ENCODE peak calls at places on chromosomes 2 and 18, in ten cellular contexts. A, Y, J, G, U, R, B, K, L and C are unnamed samples.

GRCh38 chr2:45391866-45392265 is 219.2 kb downstream of the SRBD1 start:
- DNase-seq in A (no peak), Y (no peak), J (peak; percentile 41), G (no peak), U (no peak), R (no peak), B (no peak), K (no peak), L (no peak), C (no peak)

GRCh38 chr2:148540022-148540421 is 104.5 kb upstream of the EPC2 start:
- DNase-seq in A (no peak), Y (no peak), J (no peak), G (no peak), U (no peak), R (no peak), B (no peak), K (no peak), L (no peak), C (no peak)

GRCh38 chr2:101725515-101726192 is 28.1 kb downstream of the MAP4K4 start:
- DNase-seq in A (peak; percentile 41), Y (no peak), J (peak; percentile 47), G (no peak), U (no peak), R (no peak), B (no peak), K (no peak), L (no peak), C (no peak)

GRCh38 chr2:145649061-145649460 is 1129.1 kb upstream of the ZEB2 start:
- DNase-seq in A (no peak), Y (no peak), J (no peak), G (no peak), U (no peak), R (no peak), B (no peak), K (no peak), L (no peak), C (no peak)

GRCh38 chr2:218229239-218229638 is 12.2 kb downstream of the ARPC2 start:
- DNase-seq in A (no peak), Y (peak; percentile 52), J (peak; percentile 90), G (no peak), U (peak; percentile 52), R (no peak), B (no peak), K (no peak), L (no peak), C (no peak)

GRCh38 chr18:3493501-3494244 is 43.7 kb downstream of the TGIF1 start:
- DNase-seq in A (peak; percentile 30), Y (no peak), J (no peak), G (no peak), U (no peak), R (no peak), B (no peak), K (no peak), L (no peak), C (no peak)

GRCh38 chr2:151973901-151974199 is 125.0 kb downstream of the CACNB4 start:
- DNase-seq in A (peak; percentile 69), Y (no peak), J (peak; percentile 34), G (peak; percentile 35), U (no peak), R (peak; percentile 27), B (no peak), K (no peak), L (peak; percentile 27), C (no peak)

GRCh38 chr2:102841107-102841840 is 79.4 kb downstream of the TMEM182 start:
- DNase-seq in A (peak; percentile 87), Y (no peak), J (peak; percentile 70), G (peak; percentile 64), U (no peak), R (peak; percentile 59), B (peak; percentile 58), K (peak; percentile 7), L (no peak), C (peak; percentile 48)

GRCh38 chr18:50373531-50373930 is 1.3 kb upstream of the SKA1 start:
- DNase-seq in A (no peak), Y (no peak), J (no peak), G (no peak), U (no peak), R (no peak), B (no peak), K (no peak), L (no peak), C (peak; percentile 85)

GRCh38 chr2:28753043-28753683 is 1.5 kb downstream of the PPP1CB start:
- DNase-seq in A (peak; percentile 56), Y (peak; percentile 65), J (peak; percentile 79), G (no peak), U (peak; percentile 52), R (peak; percentile 82), B (peak; percentile 78), K (peak; percentile 42), L (peak; percentile 75), C (peak; percentile 74)

GRCh38 chr2:11945139-11946126 is 199.0 kb downstream of the LPIN1 start:
- DNase-seq in A (no peak), Y (no peak), J (no peak), G (no peak), U (peak; percentile 15), R (no peak), B (no peak), K (no peak), L (no peak), C (no peak)

GRCh38 chr2:19746611-19747309 is 155.0 kb downstream of the TTC32 start:
- DNase-seq in A (peak; percentile 72), Y (no peak), J (peak; percentile 57), G (peak; percentile 27), U (no peak), R (no peak), B (no peak), K (no peak), L (no peak), C (peak; percentile 77)

GRCh38 chr18:39835303-39836030 is 2119.6 kb upstream of the PIK3C3 start:
- DNase-seq in A (no peak), Y (no peak), J (no peak), G (no peak), U (no peak), R (no peak), B (no peak), K (no peak), L (no peak), C (no peak)

GRCh38 chr2:5387421-5387820 is 304.8 kb upstream of the SOX11 start:
- DNase-seq in A (no peak), Y (no peak), J (no peak), G (no peak), U (no peak), R (no peak), B (no peak), K (no peak), L (no peak), C (no peak)

GRCh38 chr2:140895378-140895777 is 1235.4 kb downstream of the LRP1B start:
- DNase-seq in A (peak; percentile 2), Y (no peak), J (no peak), G (no peak), U (no peak), R (no peak), B (no peak), K (no peak), L (no peak), C (peak; percentile 9)

GRCh38 chr2:229045671-229046070 is 225.4 kb downstream of the PID1 start:
- DNase-seq in A (no peak), Y (no peak), J (no peak), G (no peak), U (no peak), R (no peak), B (no peak), K (no peak), L (no peak), C (no peak)
- H3K4me3 ChIP-seq in A (no peak overlapping the region), Y (no peak overlapping the region), J (no peak overlapping the region), G (no peak overlapping the region), U (no peak overlapping the region), R (no peak overlapping the region), B (no peak overlapping the region), K (no peak overlapping the region), L (no peak overlapping the region), C (no peak overlapping the region)

GRCh38 chr2:30336978-30337841 is 105.9 kb downstream of the LBH start:
- DNase-seq in A (no peak), Y (peak; percentile 63), J (no peak), G (no peak), U (peak; percentile 64), R (no peak), B (no peak), K (no peak), L (no peak), C (no peak)
- H3K4me3 ChIP-seq in A (no peak overlapping the region), Y (peak overlapping the region; percentile 40), J (no peak overlapping the region), G (no peak overlapping the region), U (peak overlapping the region; percentile 61), R (no peak overlapping the region), B (no peak overlapping the region), K (no peak overlapping the region), L (no peak overlapping the region), C (no peak overlapping the region)

DNA sequence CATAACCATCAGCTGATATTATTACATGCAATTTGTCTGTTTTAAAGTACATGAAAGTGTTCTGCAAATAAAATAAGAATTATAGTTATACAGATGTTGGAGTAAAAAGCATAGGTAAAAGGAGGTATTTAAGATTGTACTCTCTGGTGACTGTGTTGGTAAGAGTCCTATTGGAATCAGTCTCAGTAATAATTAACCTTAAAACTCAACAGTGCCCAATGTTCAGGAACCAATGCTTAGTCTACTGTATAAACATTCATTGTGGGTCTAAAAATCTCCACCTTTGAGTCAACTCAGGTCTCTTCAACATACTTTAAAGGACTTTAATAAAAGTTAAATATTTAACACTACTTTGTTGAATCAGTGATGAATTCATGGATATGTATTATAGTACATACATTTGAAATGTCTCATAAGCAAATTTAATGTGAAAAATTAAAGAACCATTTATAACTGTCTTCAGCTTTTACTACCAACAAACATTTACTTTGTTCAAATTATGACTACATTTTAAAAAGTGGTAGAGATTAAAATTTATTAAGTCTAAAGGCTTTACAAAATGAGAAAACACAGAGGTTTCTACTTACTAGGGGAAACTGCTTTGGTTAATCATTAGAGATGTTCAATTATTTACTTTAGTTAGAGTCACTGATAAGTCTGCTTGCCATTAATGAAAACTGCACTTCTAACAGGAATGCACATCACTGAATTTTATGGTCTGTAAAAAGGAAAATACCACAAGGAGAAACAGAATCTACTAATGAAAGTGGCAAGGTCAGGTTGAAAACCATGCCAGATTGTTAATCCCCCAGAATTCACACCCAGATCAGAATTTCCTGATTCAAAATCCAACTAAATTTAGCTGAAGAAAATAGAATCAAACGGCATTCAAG is 90.2 kb upstream of the GRB14 start:
- DNase-seq in A (no peak), Y (no peak), J (no peak), G (no peak), U (no peak), R (no peak), B (no peak), K (no peak), L (no peak), C (no peak)
- H3K4me3 ChIP-seq in A (no peak overlapping the region), Y (no peak overlapping the region), J (no peak overlapping the region), G (no peak overlapping the region), U (no peak overlapping the region), R (no peak overlapping the region), B (no peak overlapping the region), K (no peak overlapping the region), L (no peak overlapping the region), C (no peak overlapping the region)

DNA sequence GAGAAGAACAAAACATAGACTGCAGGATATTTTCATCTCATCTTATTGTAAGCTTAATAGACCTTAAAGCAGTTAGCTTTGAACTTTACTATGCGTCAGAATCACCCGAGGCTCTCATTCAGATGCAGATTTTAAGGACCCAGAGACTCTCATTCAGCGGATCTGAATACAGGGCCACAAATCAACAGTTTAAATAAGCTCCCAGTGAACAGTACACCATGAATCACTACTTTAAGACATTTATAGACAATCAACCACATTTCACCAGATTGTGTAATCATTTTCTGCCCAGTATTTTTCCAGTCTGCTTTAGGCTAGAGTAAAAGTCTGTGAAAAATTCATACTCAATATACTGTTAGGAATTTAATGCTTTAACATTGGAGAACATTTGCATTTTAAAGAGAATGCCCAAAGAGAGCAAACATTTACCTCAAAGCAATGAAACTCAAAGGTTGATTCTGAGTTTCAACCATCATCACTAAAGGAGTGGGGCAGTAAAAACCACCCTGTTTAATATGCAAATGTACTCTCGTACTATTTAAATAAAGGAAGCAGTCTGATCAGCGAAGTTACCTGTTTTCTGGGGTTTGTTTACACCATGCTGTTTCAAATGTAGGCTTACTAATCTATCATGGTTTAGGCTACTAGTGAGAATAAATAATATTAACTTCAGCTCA is 11.0 kb upstream of the ALPK2 start:
- DNase-seq in A (no peak), Y (no peak), J (peak; percentile 59), G (no peak), U (no peak), R (no peak), B (no peak), K (no peak), L (no peak), C (no peak)
- H3K4me3 ChIP-seq in A (no peak overlapping the region), Y (no peak overlapping the region), J (no peak overlapping the region), G (no peak overlapping the region), U (no peak overlapping the region), R (no peak overlapping the region), B (no peak overlapping the region), K (no peak overlapping the region), L (no peak overlapping the region), C (no peak overlapping the region)